ENCODE peak calls at places on chromosome 15, in five cellular contexts. One of them, this sample, is unnamed.

GRCh38 chr15:100869151-100869999 is 10.3 kb upstream of the ALDH1A3 start:
- DNase-seq in upper lobe of right lung: no peak
- DNase-seq in endothelial cell: peak
- DNase-seq in choroid plexus epithelial cell: no peak
- DNase-seq in GM23338: peak
- DNase-seq in this sample: no peak

GRCh38 chr15:99511865-99512632 is 53.7 kb upstream of the MEF2A start:
- DNase-seq in upper lobe of right lung: no peak
- DNase-seq in endothelial cell: no peak
- DNase-seq in choroid plexus epithelial cell: peak
- DNase-seq in GM23338: no peak
- DNase-seq in this sample: peak

GRCh38 chr15:100193277-100193860 is 148.4 kb downstream of the ADAMTS17 start:
- DNase-seq in upper lobe of right lung: no peak
- DNase-seq in endothelial cell: no peak
- DNase-seq in choroid plexus epithelial cell: no peak
- DNase-seq in GM23338: no peak
- DNase-seq in this sample: no peak

GRCh38 chr15:64513823-64514222 is 53.4 kb downstream of the ZNF609 start:
- DNase-seq in upper lobe of right lung: no peak
- DNase-seq in endothelial cell: no peak
- DNase-seq in choroid plexus epithelial cell: no peak
- DNase-seq in GM23338: no peak
- DNase-seq in this sample: no peak

GRCh38 chr15:76996526-76997401 is 1.8 kb downstream of the PSTPIP1 start:
- DNase-seq in upper lobe of right lung: peak
- DNase-seq in endothelial cell: no peak
- DNase-seq in choroid plexus epithelial cell: no peak
- DNase-seq in GM23338: no peak
- DNase-seq in this sample: no peak

GRCh38 chr15:31298707-31299172 is 27.9 kb upstream of the KLF13 start:
- DNase-seq in upper lobe of right lung: peak
- DNase-seq in endothelial cell: no peak
- DNase-seq in choroid plexus epithelial cell: no peak
- DNase-seq in GM23338: no peak
- DNase-seq in this sample: peak

GRCh38 chr15:29126821-29127461 is 142.7 kb downstream of the NSMCE3 start:
- DNase-seq in upper lobe of right lung: no peak
- DNase-seq in endothelial cell: peak
- DNase-seq in choroid plexus epithelial cell: no peak
- DNase-seq in GM23338: peak
- DNase-seq in this sample: no peak

GRCh38 chr15:99536422-99537033 is 29.3 kb upstream of the MEF2A start:
- DNase-seq in upper lobe of right lung: no peak
- DNase-seq in endothelial cell: no peak
- DNase-seq in choroid plexus epithelial cell: peak
- DNase-seq in GM23338: no peak
- DNase-seq in this sample: no peak

GRCh38 chr15:51739056-51739455 is 1.6 kb upstream of the LYSMD2 start:
- DNase-seq in upper lobe of right lung: no peak
- DNase-seq in endothelial cell: no peak
- DNase-seq in choroid plexus epithelial cell: no peak
- DNase-seq in GM23338: no peak
- DNase-seq in this sample: no peak

GRCh38 chr15:49215768-49216739 is 46.0 kb downstream of the GALK2 start:
- DNase-seq in upper lobe of right lung: peak
- DNase-seq in endothelial cell: no peak
- DNase-seq in choroid plexus epithelial cell: peak
- DNase-seq in GM23338: peak
- DNase-seq in this sample: no peak

GRCh38 chr15:55562601-55563000 is 25.5 kb downstream of the PYGO1 start:
- DNase-seq in upper lobe of right lung: no peak
- DNase-seq in endothelial cell: no peak
- DNase-seq in choroid plexus epithelial cell: no peak
- DNase-seq in GM23338: no peak
- DNase-seq in this sample: no peak

GRCh38 chr15:55564347-55565145 is 23.6 kb downstream of the PYGO1 start:
- DNase-seq in upper lobe of right lung: no peak
- DNase-seq in endothelial cell: no peak
- DNase-seq in choroid plexus epithelial cell: no peak
- DNase-seq in GM23338: peak
- DNase-seq in this sample: no peak
- TF ChIP-seq CTCF in upper lobe of right lung: peak
- TF ChIP-seq CTCF in endothelial cell: no peak
- TF ChIP-seq CTCF in choroid plexus epithelial cell: peak
- TF ChIP-seq CTCF in GM23338: peak
- TF ChIP-seq CTCF in this sample: peak

DNA sequence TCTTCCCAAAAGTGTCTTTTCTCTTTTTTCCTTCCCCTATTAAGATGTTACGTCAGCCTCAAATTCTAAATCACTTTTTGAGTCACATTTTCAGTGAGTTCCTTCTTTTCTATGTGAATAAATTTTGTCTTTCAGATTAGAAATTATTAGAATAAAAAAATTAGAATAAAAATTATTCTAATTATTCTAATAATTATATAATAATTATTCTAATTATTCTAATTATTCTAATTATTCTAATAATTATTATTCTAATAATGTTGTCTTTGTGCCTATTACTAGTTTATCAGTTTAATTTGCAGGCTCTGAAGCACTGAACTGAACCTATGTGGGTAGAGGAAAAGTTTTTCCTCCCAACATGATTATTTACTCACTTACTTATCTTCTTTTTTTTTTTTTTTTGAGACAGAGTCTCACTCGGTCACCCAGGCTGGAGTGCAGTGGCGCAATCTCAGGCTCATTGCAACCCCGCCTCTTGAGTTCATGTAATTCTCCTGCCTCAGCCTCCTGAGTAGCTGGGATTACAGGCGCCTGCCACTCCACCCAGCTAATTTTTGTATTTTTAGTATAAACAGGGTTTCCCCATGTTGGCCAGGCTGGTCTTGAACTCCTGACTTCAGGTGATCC is 39.8 kb upstream of the C15orf39 start:
- DNase-seq in upper lobe of right lung: peak
- DNase-seq in endothelial cell: no peak
- DNase-seq in choroid plexus epithelial cell: peak
- DNase-seq in GM23338: no peak
- DNase-seq in this sample: no peak
- TF ChIP-seq CTCF in upper lobe of right lung: no peak
- TF ChIP-seq CTCF in endothelial cell: no peak
- TF ChIP-seq CTCF in choroid plexus epithelial cell: no peak
- TF ChIP-seq CTCF in GM23338: no peak
- TF ChIP-seq CTCF in this sample: no peak

DNA sequence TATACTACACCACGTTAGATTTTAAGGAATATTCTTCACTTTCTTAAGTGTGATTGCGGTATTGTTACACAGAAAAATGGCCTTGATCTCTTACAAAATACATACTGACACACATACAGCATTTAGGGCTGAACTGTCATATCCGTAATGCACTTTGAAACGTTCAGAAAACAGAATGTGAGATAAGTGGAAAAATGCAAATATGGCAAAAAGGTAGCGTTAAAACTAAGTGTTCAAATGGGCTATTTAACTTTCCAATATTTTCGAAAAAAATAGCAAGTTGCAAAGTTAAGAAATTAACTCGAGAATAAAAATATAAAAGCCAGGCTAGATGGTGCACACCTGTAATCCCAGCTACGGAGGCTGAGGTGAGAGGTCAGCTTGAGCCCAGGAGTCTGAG is 1.7 kb downstream of the ZNF280D start:
- DNase-seq in upper lobe of right lung: no peak
- DNase-seq in endothelial cell: no peak
- DNase-seq in choroid plexus epithelial cell: no peak
- DNase-seq in GM23338: no peak
- DNase-seq in this sample: no peak
- TF ChIP-seq CTCF in upper lobe of right lung: no peak
- TF ChIP-seq CTCF in endothelial cell: no peak
- TF ChIP-seq CTCF in choroid plexus epithelial cell: no peak
- TF ChIP-seq CTCF in GM23338: no peak
- TF ChIP-seq CTCF in this sample: no peak

GRCh38 chr15:90529369-90530249 is at the start of gene CRTC3:
- DNase-seq in upper lobe of right lung: peak
- DNase-seq in endothelial cell: peak
- DNase-seq in choroid plexus epithelial cell: peak
- DNase-seq in GM23338: peak
- DNase-seq in this sample: peak
- TF ChIP-seq CTCF in upper lobe of right lung: no peak
- TF ChIP-seq CTCF in endothelial cell: no peak
- TF ChIP-seq CTCF in choroid plexus epithelial cell: peak
- TF ChIP-seq CTCF in GM23338: peak
- TF ChIP-seq CTCF in this sample: peak

GRCh38 chr15:71139264-71139663 is 24.0 kb downstream of the THSD4 start:
- DNase-seq in upper lobe of right lung: no peak
- DNase-seq in endothelial cell: no peak
- DNase-seq in choroid plexus epithelial cell: no peak
- DNase-seq in GM23338: no peak
- DNase-seq in this sample: no peak

GRCh38 chr15:71133734-71134464 is 18.6 kb downstream of the THSD4 start:
- DNase-seq in upper lobe of right lung: no peak
- DNase-seq in endothelial cell: no peak
- DNase-seq in choroid plexus epithelial cell: no peak
- DNase-seq in GM23338: no peak
- DNase-seq in this sample: no peak

GRCh38 chr15:71137138-71137518 is 21.9 kb downstream of the THSD4 start:
- DNase-seq in upper lobe of right lung: no peak
- DNase-seq in endothelial cell: no peak
- DNase-seq in choroid plexus epithelial cell: no peak
- DNase-seq in GM23338: no peak
- DNase-seq in this sample: no peak

GRCh38 chr15:71138473-71138872 is 23.2 kb downstream of the THSD4 start:
- DNase-seq in upper lobe of right lung: no peak
- DNase-seq in endothelial cell: no peak
- DNase-seq in choroid plexus epithelial cell: no peak
- DNase-seq in GM23338: no peak
- DNase-seq in this sample: no peak

GRCh38 chr15:71136159-71137137 is 21.2 kb downstream of the THSD4 start:
- DNase-seq in upper lobe of right lung: no peak
- DNase-seq in endothelial cell: no peak
- DNase-seq in choroid plexus epithelial cell: peak
- DNase-seq in GM23338: peak
- DNase-seq in this sample: no peak
- TF ChIP-seq CTCF in upper lobe of right lung: no peak
- TF ChIP-seq CTCF in endothelial cell: no peak
- TF ChIP-seq CTCF in choroid plexus epithelial cell: peak
- TF ChIP-seq CTCF in GM23338: peak
- TF ChIP-seq CTCF in this sample: no peak

GRCh38 chr15:75597667-75598341 is 18.7 kb upstream of the PTPN9 start:
- DNase-seq in upper lobe of right lung: no peak
- DNase-seq in endothelial cell: peak
- DNase-seq in choroid plexus epithelial cell: peak
- DNase-seq in GM23338: peak
- DNase-seq in this sample: peak
- TF ChIP-seq CTCF in upper lobe of right lung: peak
- TF ChIP-seq CTCF in endothelial cell: peak
- TF ChIP-seq CTCF in choroid plexus epithelial cell: peak
- TF ChIP-seq CTCF in GM23338: peak
- TF ChIP-seq CTCF in this sample: peak

DNA sequence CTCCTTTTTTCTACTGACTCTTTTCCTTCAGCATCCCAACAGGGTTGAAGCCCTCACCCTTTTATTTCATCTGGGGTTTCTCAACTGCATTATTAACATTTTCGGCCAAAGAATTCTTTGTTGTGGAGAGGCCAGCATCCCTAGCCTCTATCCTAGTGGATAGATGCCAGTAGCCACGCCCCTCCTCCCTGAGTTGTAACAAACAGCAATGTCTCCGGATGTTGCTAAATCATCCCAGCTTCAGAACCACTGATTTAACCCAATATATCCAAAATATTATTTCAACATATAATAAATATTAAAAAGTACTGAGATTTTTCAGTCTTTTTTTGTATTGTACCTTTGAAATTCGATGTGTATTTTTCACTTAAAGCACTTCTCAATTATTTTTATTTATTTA is 2.0 kb upstream of the RNF111 start:
- DNase-seq in upper lobe of right lung: no peak
- DNase-seq in endothelial cell: no peak
- DNase-seq in choroid plexus epithelial cell: peak
- DNase-seq in GM23338: peak
- DNase-seq in this sample: no peak
- TF ChIP-seq CTCF in upper lobe of right lung: no peak
- TF ChIP-seq CTCF in endothelial cell: no peak
- TF ChIP-seq CTCF in choroid plexus epithelial cell: no peak
- TF ChIP-seq CTCF in GM23338: no peak
- TF ChIP-seq CTCF in this sample: no peak

GRCh38 chr15:41988896-41989572 is 16.7 kb upstream of the EHD4 start:
- DNase-seq in upper lobe of right lung: no peak
- DNase-seq in endothelial cell: no peak
- DNase-seq in choroid plexus epithelial cell: no peak
- DNase-seq in GM23338: no peak
- DNase-seq in this sample: no peak
- TF ChIP-seq CTCF in upper lobe of right lung: no peak
- TF ChIP-seq CTCF in endothelial cell: no peak
- TF ChIP-seq CTCF in choroid plexus epithelial cell: no peak
- TF ChIP-seq CTCF in GM23338: no peak
- TF ChIP-seq CTCF in this sample: no peak